ENCODE peak calls at places on chromosomes 2 and 18, in four cellular contexts. S is H1, O is IMR-90, X is neuronal stem cell. M is an unnamed sample. For H3K4me1, the result is how much of the 10 kb centered on the place peaks cover.

GRCh38 chr18:75213610-75214009 is 3.0 kb downstream of the TSHZ1 start:
- DNase-seq in S (no peak), O (peak), X (no peak), M (no peak)

GRCh38 chr2:239390546-239391285 is 10.1 kb downstream of the HDAC4 start:
- DNase-seq in S (no peak), O (no peak), X (no peak), M (no peak)

GRCh38 chr18:36284671-36285295 is 12.7 kb upstream of the FHOD3 start:
- DNase-seq in S (no peak), O (peak), X (peak), M (peak)

GRCh38 chr2:235968616-235969324 is 199.4 kb downstream of the GBX2 start:
- DNase-seq in S (no peak), O (no peak), X (no peak), M (no peak)

GRCh38 chr18:79754831-79755351 is 42.8 kb upstream of the KCNG2 start:
- DNase-seq in S (no peak), O (no peak), X (no peak), M (no peak)

GRCh38 chr18:26103579-26103978 is 13.2 kb upstream of the SS18 start:
- DNase-seq in S (peak), O (no peak), X (no peak), M (peak)

GRCh38 chr18:79200546-79201268 is 131.5 kb downstream of the ATP9B start:
- DNase-seq in S (no peak), O (peak), X (peak), M (peak)

GRCh38 chr2:200340527-200341224 is 34.2 kb downstream of the SPATS2L start:
- DNase-seq in S (no peak), O (peak), X (no peak), M (no peak)

GRCh38 chr2:96532641-96533291 is 3.8 kb upstream of the ARID5A start:
- DNase-seq in S (no peak), O (no peak), X (no peak), M (no peak)

GRCh38 chr2:49860834-49861233 is 706.5 kb upstream of the FSHR start:
- DNase-seq in S (no peak), O (no peak), X (no peak), M (no peak)

GRCh38 chr2:236637691-236638569 is 68.3 kb downstream of the ACKR3 start:
- DNase-seq in S (no peak), O (peak), X (no peak), M (no peak)

GRCh38 chr2:168699834-168700417 is 102.5 kb upstream of the NOSTRIN start:
- DNase-seq in S (no peak), O (peak), X (no peak), M (no peak)

GRCh38 chr2:128444044-128444771 is 125.5 kb upstream of the HS6ST1 start:
- DNase-seq in S (peak), O (no peak), X (no peak), M (no peak)

GRCh38 chr2:65329551-65329950 is 101.9 kb downstream of the ACTR2 start:
- DNase-seq in S (no peak), O (no peak), X (no peak), M (no peak)

GRCh38 chr2:238754259-238754658 is 93.6 kb upstream of the TWIST2 start:
- DNase-seq in S (no peak), O (no peak), X (no peak), M (peak)

GRCh38 chr2:43802135-43802534 is 28.3 kb downstream of the DYNC2LI1 start:
- DNase-seq in S (no peak), O (no peak), X (no peak), M (no peak)

GRCh38 chr2:188852752-188853151 is 121.4 kb upstream of the COL3A1 start:
- DNase-seq in S (no peak), O (peak), X (no peak), M (no peak)

GRCh38 chr2:191933307-191934105 is 86.6 kb upstream of the CAVIN2 start:
- DNase-seq in S (no peak), O (peak), X (no peak), M (no peak)

GRCh38 chr2:239307921-239308620 is 92.7 kb downstream of the HDAC4 start:
- DNase-seq in S (no peak), O (no peak), X (no peak), M (peak)

GRCh38 chr2:166106431-166107015 is 21.3 kb downstream of the SCN1A start:
- DNase-seq in S (no peak), O (peak), X (peak), M (peak)

GRCh38 chr2:145157626-145158025 is 637.7 kb upstream of the ZEB2 start:
- DNase-seq in S (no peak), O (peak), X (no peak), M (no peak)

GRCh38 chr2:100246163-100247145 is 75.8 kb downstream of the LONRF2 start:
- DNase-seq in S (no peak), O (no peak), X (no peak), M (peak)

GRCh38 chr18:70181015-70181414 is 24.5 kb downstream of the RTTN start:
- DNase-seq in S (no peak), O (peak), X (no peak), M (peak)

DNA sequence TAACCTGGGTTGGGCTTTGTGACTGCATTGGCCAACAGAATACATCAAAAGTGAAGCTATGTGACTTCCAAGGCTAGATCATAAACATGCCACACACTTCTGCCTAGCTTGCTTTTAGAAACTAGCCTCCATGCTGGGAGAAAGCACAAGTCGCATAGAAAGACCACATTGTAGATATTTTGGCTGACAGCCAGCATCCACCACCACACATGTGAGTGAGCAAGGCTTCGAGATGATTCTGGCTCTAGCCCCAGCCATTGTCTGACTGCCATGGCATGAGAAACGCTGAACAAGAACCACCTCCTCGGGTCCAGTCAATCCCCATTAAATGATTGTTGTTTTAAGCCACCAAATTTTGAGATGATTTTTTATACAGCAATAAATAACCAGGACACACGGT is 66.8 kb upstream of the STPG4 start:
- DNase-seq in S (no peak), O (peak), X (no peak), M (no peak)
- H2BK15ac ChIP-seq in S (no peak), O (peak), X (no peak), M (no peak)

DNA sequence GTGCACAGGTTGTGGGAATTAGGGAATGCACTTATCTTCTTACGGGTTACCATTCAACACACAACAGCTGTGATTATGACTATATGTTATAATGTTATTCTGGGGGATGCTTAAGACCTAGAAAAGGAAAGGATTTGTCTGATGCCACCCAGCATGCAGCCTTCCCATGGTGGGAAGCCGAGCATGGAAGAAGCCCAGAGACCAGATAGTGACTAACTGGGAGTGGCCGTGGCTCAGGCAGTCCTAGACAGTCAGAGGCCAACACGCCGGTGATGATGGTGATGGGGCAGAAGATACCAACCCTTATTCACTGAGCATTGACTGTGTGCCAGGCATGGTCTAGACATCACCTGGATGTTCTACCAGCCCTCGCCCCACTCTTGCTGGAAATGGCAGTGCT is 35.9 kb downstream of the CYRIA start:
- DNase-seq in S (no peak), O (no peak), X (no peak), M (no peak)
- H3K4me1 ChIP-seq in S (under half), O (under half), X (under half), M (under half)

DNA sequence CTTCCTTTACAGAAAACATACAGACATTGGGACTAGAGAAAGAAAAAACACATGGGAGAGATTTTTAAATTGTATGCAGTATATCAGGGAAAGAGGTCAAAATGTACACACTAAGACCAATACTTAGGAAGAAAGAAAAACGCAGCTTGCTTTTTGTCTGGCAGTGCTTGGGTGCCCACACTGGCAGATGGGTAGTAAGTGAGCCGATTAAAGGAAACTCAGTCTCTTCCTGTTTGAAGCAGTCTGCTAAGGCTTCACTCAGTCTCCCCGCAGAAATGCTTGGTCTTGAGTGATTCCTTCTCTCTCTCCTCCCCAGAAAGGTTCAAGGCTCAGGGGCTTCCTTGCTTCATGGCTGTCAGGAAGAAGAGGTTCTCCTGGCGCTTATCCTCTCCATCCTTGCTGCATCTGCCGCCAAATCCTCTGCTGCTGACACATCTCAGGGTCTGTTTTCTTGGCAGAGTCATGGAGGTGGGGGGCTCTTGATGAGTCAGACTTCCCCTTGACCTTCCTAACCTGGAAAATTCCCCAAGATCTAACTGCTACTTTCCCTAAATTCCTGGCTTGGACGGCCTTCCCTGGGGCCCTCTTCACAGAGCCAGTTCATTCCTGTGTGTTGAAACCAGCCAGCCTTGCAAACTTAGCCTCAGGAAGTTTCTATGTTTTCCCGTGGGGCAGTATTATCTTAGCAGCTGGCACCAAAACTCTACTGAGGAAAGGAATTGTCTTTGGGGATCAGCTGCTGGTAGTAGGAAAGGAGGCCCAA is 10.5 kb upstream of the TMSB10 start:
- DNase-seq in S (no peak), O (peak), X (no peak), M (peak)
- H2BK15ac ChIP-seq in S (no peak), O (peak), X (no peak), M (no peak)

GRCh38 chr18:35242426-35242825 is 1.6 kb downstream of the ZNF397 start:
- DNase-seq in S (no peak), O (no peak), X (no peak), M (no peak)

GRCh38 chr18:35241523-35241804 is 630 bp downstream of the ZNF397 start:
- DNase-seq in S (no peak), O (no peak), X (no peak), M (no peak)

GRCh38 chr18:35244671-35245070 is 3.8 kb downstream of the ZNF397 start:
- DNase-seq in S (no peak), O (no peak), X (no peak), M (peak)

GRCh38 chr18:35239314-35239713 is 1.5 kb upstream of the ZNF397 start:
- DNase-seq in S (no peak), O (no peak), X (no peak), M (no peak)

DNA sequence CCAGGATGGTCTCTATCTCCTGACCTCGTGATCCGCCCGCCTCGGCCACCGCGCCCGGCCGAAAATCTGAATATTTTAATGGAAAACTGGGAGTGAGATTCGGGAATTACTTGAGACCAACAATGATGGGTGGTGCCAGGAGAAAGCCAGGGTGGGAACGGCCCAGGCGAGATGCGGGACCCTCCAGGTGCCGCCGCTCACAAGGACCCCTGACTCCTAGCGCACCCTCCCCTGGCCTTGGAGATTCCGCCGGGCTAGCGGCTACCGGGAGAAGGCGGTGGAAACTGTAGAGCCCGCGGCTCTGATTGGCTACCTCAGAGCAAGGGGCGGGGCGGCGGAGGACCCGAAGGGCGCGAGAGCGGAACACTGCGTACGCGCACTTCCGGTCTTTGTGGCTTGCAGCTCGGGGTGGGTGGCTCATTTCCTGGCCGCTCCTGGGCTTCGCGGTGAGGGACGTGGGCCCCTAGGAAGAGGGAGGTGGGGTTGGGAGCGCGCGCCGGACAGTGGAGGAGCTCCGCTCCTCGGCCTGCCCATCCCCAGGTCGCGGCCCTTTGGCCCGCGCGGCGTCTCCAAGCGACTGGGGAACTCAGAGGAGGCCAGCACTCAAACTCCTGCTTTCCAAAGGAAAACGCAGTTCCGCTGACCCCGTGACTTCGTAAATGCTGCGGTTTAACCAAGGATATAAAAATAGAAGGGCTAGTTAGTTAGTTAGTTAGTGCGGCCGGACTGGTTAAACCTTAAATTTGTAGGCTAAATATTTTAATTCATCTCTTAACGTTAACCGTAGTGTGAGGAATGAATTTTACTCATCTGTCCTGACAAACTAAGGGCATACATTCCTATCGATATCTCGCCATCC is at the start of gene ZNF397:
- DNase-seq in S (peak), O (peak), X (peak), M (peak)
- H3K4me1 ChIP-seq in S (under half), O (under half), X (under half), M (under half)

GRCh38 chr2:42493468-42493884 is 306 bp downstream of the KCNG3 start:
- DNase-seq in S (no peak), O (no peak), X (no peak), M (no peak)

GRCh38 chr2:42493885-42494433 is at the start of gene KCNG3:
- DNase-seq in S (peak), O (peak), X (peak), M (peak)

GRCh38 chr2:42495234-42495581 is 1.4 kb upstream of the KCNG3 start:
- DNase-seq in S (no peak), O (no peak), X (no peak), M (no peak)

GRCh38 chr2:42495611-42496010 is 1.8 kb upstream of the KCNG3 start:
- DNase-seq in S (no peak), O (no peak), X (no peak), M (no peak)

GRCh38 chr2:42494434-42495233 is 852 bp upstream of the KCNG3 start:
- DNase-seq in S (peak), O (peak), X (peak), M (peak)
- H2BK15ac ChIP-seq in S (peak), O (no peak), X (no peak), M (no peak)

DNA sequence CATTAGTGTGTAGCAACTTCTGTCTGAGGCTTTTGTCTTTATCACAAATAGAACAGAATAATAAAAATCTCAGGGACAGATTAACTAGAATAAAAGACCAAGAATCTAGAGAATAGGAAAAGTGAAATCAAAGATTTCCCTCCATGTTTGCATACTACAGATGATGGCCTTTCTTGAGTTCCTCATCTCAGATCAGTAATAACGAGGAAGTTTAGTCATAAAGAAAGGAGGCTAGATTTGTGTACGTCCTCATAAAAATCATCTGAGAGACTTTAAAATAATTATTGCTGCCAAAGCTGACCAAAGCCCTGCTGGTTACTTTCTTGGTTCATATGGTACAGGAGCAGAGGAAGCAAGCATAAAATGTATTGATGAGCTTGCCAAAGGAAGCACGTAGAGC is 117.3 kb downstream of the MIB1 start:
- DNase-seq in S (no peak), O (no peak), X (no peak), M (no peak)
- H3K4me1 ChIP-seq in S (under half), O (under half), X (under half), M (under half)

DNA sequence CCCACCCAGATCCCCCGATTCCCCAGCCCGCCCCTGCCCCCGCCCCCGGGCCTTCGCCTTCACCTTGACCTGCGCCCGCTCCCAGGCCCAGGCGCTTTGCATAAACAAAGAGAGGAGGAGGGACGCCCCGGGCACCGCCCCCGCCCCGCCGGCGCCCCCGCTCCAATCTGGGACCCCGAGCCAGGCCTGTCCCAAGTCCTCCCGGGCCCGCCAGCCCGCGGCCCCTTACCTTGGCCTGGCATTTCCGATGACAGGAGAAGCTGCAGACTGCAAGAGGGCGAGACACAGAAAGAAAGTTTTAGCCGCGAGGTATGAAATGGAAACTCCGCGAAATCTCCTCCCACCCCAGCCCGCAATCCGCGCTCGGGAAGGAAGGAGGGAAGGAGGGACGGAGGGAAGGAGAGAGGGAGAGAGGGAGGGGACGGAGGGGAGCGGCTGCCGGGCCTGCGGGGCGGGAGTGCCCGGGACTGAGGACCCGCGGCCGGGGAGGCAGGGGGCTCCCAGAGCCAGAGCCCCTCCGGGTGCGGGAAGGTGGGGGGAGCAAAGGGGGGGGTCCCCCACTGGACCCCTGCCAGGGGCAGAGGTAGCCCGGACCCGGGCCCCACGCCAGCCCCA is 24.2 kb downstream of the TNS1 start:
- DNase-seq in S (peak), O (no peak), X (no peak), M (peak)
- H2BK15ac ChIP-seq in S (no peak), O (no peak), X (no peak), M (no peak)

GRCh38 chr2:9752441-9753275 is 90.6 kb upstream of the TAF1B start:
- DNase-seq in S (no peak), O (peak), X (no peak), M (no peak)

GRCh38 chr2:9751831-9752230 is 91.4 kb upstream of the TAF1B start:
- DNase-seq in S (no peak), O (no peak), X (no peak), M (no peak)

GRCh38 chr2:9754532-9754887 is 88.8 kb upstream of the TAF1B start:
- DNase-seq in S (no peak), O (no peak), X (no peak), M (no peak)

GRCh38 chr2:9753665-9754531 is 89.4 kb upstream of the TAF1B start:
- DNase-seq in S (no peak), O (no peak), X (no peak), M (no peak)

GRCh38 chr2:9753276-9753600 is 90.0 kb upstream of the TAF1B start:
- DNase-seq in S (no peak), O (peak), X (no peak), M (peak)
- H3K4me1 ChIP-seq in S (under half), O (under half), X (under half), M (under half)

GRCh38 chr2:219446689-219447088 is 12.0 kb downstream of the SPEG start:
- DNase-seq in S (no peak), O (no peak), X (no peak), M (no peak)
- H2BK15ac ChIP-seq in S (no peak), O (no peak), X (no peak), M (no peak)